ENCODE peak calls at places on chromosomes 3 and 15, in six cellular contexts. E is lower lobe of right lung, X is endodermal cell, P is HCT116, V is GM10248, N is endothelial cell. L is an unnamed sample.

GRCh38 chr3:126338796-126339241 is 18.4 kb downstream of the KLF15 start:
- DNase-seq in N (no peak), V (no peak), X (peak; percentile 36), E (peak; percentile 39), P (no peak), L (no peak)

GRCh38 chr15:52780172-52780980 is 9.8 kb downstream of the ONECUT1 start:
- DNase-seq in P (peak; percentile 24), N (peak; percentile 71), X (peak; percentile 90), V (no peak), E (peak; percentile 70), L (peak; percentile 73)

GRCh38 chr15:83192742-83193141 is 14.9 kb downstream of the HDGFL3 start:
- DNase-seq in E (no peak), X (no peak), P (no peak), N (no peak), V (no peak), L (no peak)

GRCh38 chr3:79597719-79598118 is 170.1 kb downstream of the ROBO1 start:
- DNase-seq in E (no peak), X (no peak), V (no peak), P (no peak), N (no peak), L (no peak)

GRCh38 chr3:155382396-155383042 is 89.0 kb upstream of the STRIT1 start:
- DNase-seq in P (peak; percentile 63), E (peak; percentile 81), V (peak; percentile 23), X (peak; percentile 95), N (peak; percentile 89), L (peak; percentile 32)

GRCh38 chr3:15276028-15276717 is 56.2 kb downstream of the SH3BP5 start:
- DNase-seq in X (peak; percentile 13), N (no peak), E (no peak), P (no peak), V (no peak), L (no peak)

GRCh38 chr3:71444028-71444860 is 139.3 kb downstream of the FOXP1 start:
- DNase-seq in P (no peak), V (peak; percentile 54), X (no peak), E (peak; percentile 80), N (peak; percentile 39), L (peak; percentile 62)

GRCh38 chr3:171679011-171679492 is 131.2 kb downstream of the PLD1 start:
- DNase-seq in E (no peak), N (no peak), V (no peak), X (no peak), P (no peak), L (no peak)

GRCh38 chr15:51727141-51727897 is 10.1 kb downstream of the LYSMD2 start:
- DNase-seq in V (no peak), P (no peak), N (no peak), X (no peak), E (no peak), L (no peak)

GRCh38 chr15:64070106-64070505 is 23.5 kb downstream of the CIAO2A start:
- DNase-seq in E (no peak), X (no peak), P (no peak), N (no peak), V (no peak), L (no peak)

GRCh38 chr15:37517106-37517505 is 416.8 kb upstream of the MEIS2 start:
- DNase-seq in N (no peak), P (no peak), X (no peak), V (no peak), E (no peak), L (no peak)

DNA sequence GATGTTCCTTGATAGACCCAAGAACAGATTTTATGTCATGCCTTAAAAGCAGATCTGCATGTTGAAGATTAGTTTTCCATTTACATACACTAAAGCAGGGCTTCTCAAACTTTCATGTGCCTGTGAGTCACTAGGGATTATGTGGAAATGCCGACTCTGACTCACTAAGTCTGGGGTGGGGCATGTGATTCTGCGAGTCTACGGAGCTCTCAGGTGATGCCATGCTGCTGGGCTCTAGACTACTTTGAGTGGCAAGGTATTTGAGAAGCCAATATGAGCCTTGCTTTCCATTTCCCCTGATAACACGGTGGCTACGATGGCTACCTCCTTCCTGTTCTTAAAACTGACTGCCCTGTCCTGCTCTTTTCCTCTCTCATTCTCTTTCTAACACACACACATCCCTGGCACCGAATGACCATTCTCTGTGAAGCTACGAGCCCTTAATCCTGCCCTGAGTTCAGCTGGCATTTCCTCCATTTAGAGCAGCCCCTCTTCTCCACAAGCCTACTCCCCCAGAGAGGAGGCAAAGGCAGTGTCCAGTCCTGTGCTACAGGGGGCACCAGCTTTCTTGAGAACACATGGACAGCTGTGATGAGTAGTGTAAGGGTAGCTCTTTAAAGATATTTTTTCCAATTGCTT is 39.7 kb upstream of the PYGO1 start:
- DNase-seq in X (peak; percentile 52), P (peak; percentile 92), N (no peak), V (no peak), E (no peak), L (no peak)
- TF ChIP-seq CTCF in X (peak; percentile 55), P (peak; percentile 25), N (no peak), V (no peak), E (no peak), L (no peak)

GRCh38 chr3:31247850-31248618 is 284.7 kb upstream of the STT3B start:
- DNase-seq in E (no peak), V (no peak), X (peak; percentile 53), P (peak; percentile 6), N (no peak), L (no peak)

GRCh38 chr3:31242561-31242960 is 290.2 kb upstream of the STT3B start:
- DNase-seq in X (no peak), E (no peak), N (no peak), V (no peak), P (no peak), L (no peak)

GRCh38 chr3:31247063-31247447 is 285.7 kb upstream of the STT3B start:
- DNase-seq in X (no peak), V (no peak), N (no peak), P (no peak), E (no peak), L (no peak)

GRCh38 chr3:31246293-31247062 is 286.2 kb upstream of the STT3B start:
- DNase-seq in X (no peak), N (no peak), V (no peak), P (no peak), E (no peak), L (no peak)

GRCh38 chr3:31244929-31245817 is 287.6 kb upstream of the STT3B start:
- DNase-seq in E (no peak), V (no peak), P (no peak), X (no peak), N (no peak), L (no peak)
- TF ChIP-seq CTCF in E (no peak), V (peak; percentile 15), P (no peak), X (peak; percentile 21), N (no peak), L (no peak)

GRCh38 chr3:94249491-94250079 is 186.7 kb downstream of the NSUN3 start:
- DNase-seq in N (peak; percentile 81), V (peak; percentile 47), P (peak; percentile 35), E (peak; percentile 57), X (peak; percentile 94), L (peak; percentile 66)
- TF ChIP-seq CTCF in N (peak; percentile 91), V (peak; percentile 74), P (peak; percentile 76), E (peak; percentile 80), X (peak; percentile 94), L (peak; percentile 66)

GRCh38 chr15:60905587-60905986 is 323.5 kb downstream of the RORA start:
- DNase-seq in E (no peak), V (no peak), N (no peak), X (peak; percentile 73), P (no peak), L (no peak)
- TF ChIP-seq CTCF in E (no peak), V (no peak), N (no peak), X (peak; percentile 69), P (no peak), L (no peak)

DNA sequence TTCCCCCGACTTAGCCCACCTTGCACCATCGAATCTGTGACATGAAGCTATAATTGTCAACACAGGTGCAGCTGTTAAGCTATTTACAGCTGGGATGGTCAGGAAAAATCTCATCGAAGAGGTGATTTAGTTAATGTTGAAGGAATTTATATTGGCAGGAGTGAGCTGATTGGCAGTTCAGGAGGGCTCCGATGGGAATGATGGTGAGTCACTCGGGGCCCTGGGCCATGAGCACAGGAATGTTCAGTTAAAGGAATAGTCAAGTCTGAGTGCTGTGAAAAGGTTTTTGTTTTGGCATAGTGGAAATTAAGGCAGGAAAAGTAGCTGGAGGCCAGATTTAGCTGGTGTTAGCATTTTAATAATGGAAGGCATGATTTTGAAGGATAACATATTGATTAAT is 95.7 kb downstream of the OXSM start:
- DNase-seq in V (no peak), P (no peak), N (no peak), E (no peak), X (no peak), L (no peak)
- TF ChIP-seq CTCF in V (no peak), P (no peak), N (no peak), E (no peak), X (no peak), L (no peak)

GRCh38 chr15:91049378-91050127 is 27.2 kb upstream of the VPS33B start:
- DNase-seq in N (peak; percentile 63), E (no peak), V (peak; percentile 54), X (peak; percentile 89), P (peak; percentile 73), L (peak; percentile 56)
- TF ChIP-seq CTCF in N (peak; percentile 20), E (peak; percentile 67), V (peak; percentile 76), X (peak; percentile 83), P (peak; percentile 73), L (peak; percentile 48)

GRCh38 chr15:81157195-81157938 is 23.3 kb downstream of the CFAP161 start:
- DNase-seq in E (no peak), V (no peak), P (no peak), N (no peak), X (no peak), L (no peak)

GRCh38 chr15:81161215-81161673 is 27.2 kb downstream of the CFAP161 start:
- DNase-seq in V (no peak), E (no peak), P (no peak), N (no peak), X (no peak), L (no peak)

GRCh38 chr15:81157939-81158223 is 23.8 kb downstream of the CFAP161 start:
- DNase-seq in V (no peak), X (no peak), E (no peak), P (no peak), N (no peak), L (no peak)

GRCh38 chr15:81161851-81162250 is 27.8 kb downstream of the CFAP161 start:
- DNase-seq in P (no peak), E (no peak), V (no peak), N (no peak), X (no peak), L (no peak)

GRCh38 chr15:81160312-81161214 is 26.5 kb downstream of the CFAP161 start:
- DNase-seq in N (no peak), V (no peak), P (no peak), E (no peak), X (no peak), L (no peak)
- TF ChIP-seq CTCF in N (no peak), V (no peak), P (no peak), E (no peak), X (no peak), L (no peak)

GRCh38 chr15:28017423-28017924 is 81.6 kb downstream of the OCA2 start:
- DNase-seq in V (no peak), N (no peak), E (no peak), P (no peak), X (no peak), L (no peak)
- TF ChIP-seq CTCF in V (no peak), N (peak; percentile 25), E (no peak), P (no peak), X (peak; percentile 53), L (no peak)